ENCODE peak calls at places on chromosomes 1 and 21, in nine cellular contexts. R, I, L, M, N, D, S, T and Z are unnamed samples.

GRCh38 chr1:114458208-114458777 is 52.7 kb downstream of the TRIM33 start:
- DNase-seq in R (no peak), I (no peak), L (no peak), M (peak; percentile 71), N (no peak), D (no peak), S (no peak), T (no peak), Z (no peak)

GRCh38 chr1:10965621-10966226 is 46.7 kb upstream of the TARDBP start:
- DNase-seq in R (peak; percentile 50), I (no peak), L (no peak), M (peak; percentile 42), N (no peak), D (no peak), S (no peak), T (peak; percentile 58), Z (peak; percentile 86)

GRCh38 chr21:37367758-37368535 is 1.4 kb downstream of the DYRK1A start:
- DNase-seq in R (peak; percentile 44), I (peak; percentile 56), L (no peak), M (peak; percentile 52), N (no peak), D (peak; percentile 29), S (peak; percentile 75), T (peak; percentile 53), Z (peak; percentile 67)

GRCh38 chr1:190000365-190000872 is 477.2 kb downstream of the BRINP3 start:
- DNase-seq in R (no peak), I (no peak), L (no peak), M (no peak), N (no peak), D (no peak), S (no peak), T (no peak), Z (no peak)

GRCh38 chr1:109312246-109312645 is 5.4 kb upstream of the MYBPHL start:
- DNase-seq in R (no peak), I (no peak), L (no peak), M (no peak), N (no peak), D (no peak), S (no peak), T (no peak), Z (no peak)

GRCh38 chr1:19688041-19688842 is 23.6 kb downstream of the HTR6 start:
- DNase-seq in R (no peak), I (no peak), L (no peak), M (no peak), N (no peak), D (no peak), S (no peak), T (no peak), Z (no peak)

GRCh38 chr1:84272401-84272800 is 29.1 kb upstream of the SAMD13 start:
- DNase-seq in R (peak; percentile 77), I (no peak), L (no peak), M (no peak), N (no peak), D (no peak), S (no peak), T (no peak), Z (no peak)

GRCh38 chr1:106268070-106268469 is 788.4 kb upstream of the PRMT6 start:
- DNase-seq in R (no peak), I (no peak), L (no peak), M (peak; percentile 39), N (no peak), D (no peak), S (no peak), T (no peak), Z (no peak)

GRCh38 chr1:210792250-210792649 is 341.7 kb downstream of the KCNH1 start:
- DNase-seq in R (no peak), I (no peak), L (no peak), M (no peak), N (no peak), D (no peak), S (no peak), T (no peak), Z (no peak)

GRCh38 chr1:179774033-179774432 is 30.9 kb downstream of the FAM163A start:
- DNase-seq in R (no peak), I (no peak), L (no peak), M (no peak), N (no peak), D (no peak), S (no peak), T (no peak), Z (no peak)

GRCh38 chr1:37325509-37326437 is 148.6 kb upstream of the ZC3H12A start:
- DNase-seq in R (no peak), I (no peak), L (no peak), M (no peak), N (no peak), D (no peak), S (no peak), T (no peak), Z (no peak)

GRCh38 chr1:37325010-37325409 is 149.4 kb upstream of the ZC3H12A start:
- DNase-seq in R (no peak), I (no peak), L (no peak), M (no peak), N (no peak), D (no peak), S (no peak), T (no peak), Z (no peak)

GRCh38 chr1:37318490-37318889 is 155.9 kb upstream of the ZC3H12A start:
- DNase-seq in R (no peak), I (no peak), L (no peak), M (no peak), N (no peak), D (no peak), S (no peak), T (no peak), Z (no peak)

GRCh38 chr1:37319284-37319683 is 155.1 kb upstream of the ZC3H12A start:
- DNase-seq in R (no peak), I (no peak), L (no peak), M (no peak), N (no peak), D (no peak), S (no peak), T (no peak), Z (no peak)

DNA sequence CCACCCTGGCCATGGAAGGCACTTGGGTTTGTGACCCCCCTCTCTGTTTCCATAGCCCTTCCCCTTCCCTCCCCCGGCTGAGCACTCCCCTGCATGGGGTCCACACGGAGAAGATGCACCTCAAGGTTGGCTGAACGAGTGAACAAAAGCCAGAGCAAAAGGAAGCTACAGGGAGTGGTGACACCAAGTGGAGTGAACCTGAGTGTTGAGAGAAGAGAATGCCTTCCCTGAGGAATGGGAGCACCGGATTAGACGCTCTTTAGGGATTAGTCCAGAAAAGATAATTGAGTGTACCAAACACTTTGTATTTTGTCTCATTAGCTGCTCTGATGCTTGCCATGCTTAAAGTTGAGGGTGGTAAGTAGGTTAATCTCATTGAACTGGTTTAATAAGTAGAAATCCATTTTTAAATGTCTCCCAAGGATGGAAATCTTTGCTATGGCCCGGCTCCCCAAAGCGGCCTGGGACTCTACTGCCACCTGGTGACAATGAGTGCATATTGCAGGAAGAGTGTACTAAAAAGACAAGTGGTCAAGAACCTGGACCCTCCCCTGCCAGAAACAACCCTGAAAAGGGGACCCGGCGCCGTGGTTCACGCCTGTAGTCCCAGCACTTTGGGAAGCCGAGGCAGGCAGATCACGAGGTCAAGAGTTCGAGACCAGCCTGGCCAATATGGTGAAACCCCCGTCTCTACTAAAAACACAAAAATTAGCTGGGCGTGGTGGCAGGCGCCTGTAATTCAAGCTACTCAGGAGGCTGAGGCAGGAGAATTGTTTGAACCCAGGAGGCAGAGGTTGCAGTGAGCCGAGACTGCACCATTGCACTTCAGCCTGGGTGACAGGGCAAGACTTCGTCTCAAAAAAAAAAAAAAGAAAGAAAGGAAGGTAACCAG is 150.6 kb upstream of the ZC3H12A start:
- DNase-seq in R (no peak), I (peak; percentile 72), L (no peak), M (peak; percentile 29), N (no peak), D (no peak), S (no peak), T (no peak), Z (no peak)
- TF ChIP-seq CTCF in R (no peak), I (peak; percentile 59), L (peak; percentile 36), M (peak; percentile 62), N (peak; percentile 53), D (peak; percentile 72), S (peak; percentile 17), T (peak; percentile 87), Z (peak; percentile 51)

GRCh38 chr1:152623203-152623844 is 421 bp upstream of the LCE3A start:
- DNase-seq in R (no peak), I (peak; percentile 32), L (no peak), M (no peak), N (no peak), D (no peak), S (no peak), T (peak; percentile 44), Z (no peak)
- TF ChIP-seq CTCF in R (no peak), I (no peak), L (no peak), M (no peak), N (no peak), D (no peak), S (no peak), T (peak; percentile 64), Z (no peak)

DNA sequence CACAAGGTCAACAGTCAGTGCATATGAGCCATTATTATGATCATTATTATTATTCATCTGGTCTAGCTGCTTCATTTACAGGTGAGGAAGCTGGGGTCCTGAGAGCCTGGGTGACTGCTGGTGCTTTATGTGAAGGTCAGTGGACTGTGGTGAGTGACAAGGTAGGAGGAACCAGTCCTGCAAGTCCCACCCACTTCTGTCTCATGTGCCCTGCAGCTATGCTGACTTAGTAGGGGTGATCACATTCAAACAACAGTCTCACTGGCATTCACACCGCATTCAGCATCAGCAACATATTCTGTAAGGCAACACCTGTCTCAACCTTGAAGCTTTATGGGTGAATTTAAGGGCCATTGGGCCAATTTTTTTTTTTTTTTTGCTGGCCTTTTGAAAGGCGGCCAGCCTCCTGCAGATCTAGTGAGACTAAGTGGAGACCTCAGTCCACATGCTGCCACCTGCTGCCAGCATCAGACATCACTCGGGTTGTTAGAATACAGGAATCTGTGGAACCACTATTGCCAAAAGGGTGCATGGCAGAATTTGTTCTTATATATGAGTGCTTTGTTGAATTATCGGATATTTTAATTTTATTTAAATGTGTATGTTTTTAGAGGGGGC is 59.9 kb upstream of the CACNA1E start:
- DNase-seq in R (peak; percentile 38), I (peak; percentile 65), L (no peak), M (peak; percentile 46), N (peak; percentile 3), D (peak; percentile 33), S (peak; percentile 22), T (no peak), Z (no peak)
- TF ChIP-seq CTCF in R (no peak), I (peak; percentile 5), L (peak; percentile 39), M (peak; percentile 40), N (peak; percentile 48), D (peak; percentile 66), S (peak; percentile 27), T (peak; percentile 58), Z (peak; percentile 10)

DNA sequence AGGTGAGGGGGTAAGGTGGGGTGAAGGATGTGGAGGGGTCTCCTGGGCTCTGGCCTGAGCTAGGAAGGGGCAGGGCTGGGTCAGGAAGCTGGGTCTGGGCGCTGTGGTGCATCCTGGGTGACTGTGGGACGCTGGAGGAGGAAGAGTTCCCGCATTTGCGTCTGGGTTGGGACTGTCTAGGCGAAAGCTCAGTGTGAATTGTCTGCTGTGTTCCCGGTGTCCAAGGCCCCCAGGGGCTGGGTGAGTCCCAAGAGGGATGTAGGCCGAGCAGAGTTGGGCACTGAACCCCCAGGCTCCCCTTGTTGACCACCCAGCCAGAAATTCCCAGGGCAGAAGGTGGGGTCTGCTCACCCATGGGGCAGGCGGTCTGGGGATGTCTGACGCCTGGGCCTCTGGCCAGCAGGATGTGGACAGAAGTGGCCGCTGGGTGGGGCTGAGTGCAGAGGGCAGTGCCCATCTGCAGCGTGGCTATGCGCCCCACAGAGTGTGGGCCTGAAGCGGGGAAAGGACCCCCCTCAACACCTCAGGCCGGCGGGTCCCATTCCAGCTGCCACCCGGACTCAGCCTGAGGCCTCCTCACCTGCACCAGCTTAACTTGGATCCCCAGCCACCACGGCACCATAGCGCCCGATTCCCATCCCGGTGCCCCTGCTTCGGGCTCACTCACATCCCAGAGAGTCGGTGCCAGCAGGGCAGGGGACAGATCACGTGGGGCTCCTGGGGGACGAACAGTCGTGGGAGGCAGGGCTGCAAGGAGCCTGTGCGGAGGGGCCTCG is 36.9 kb upstream of the POFUT2 start:
- DNase-seq in R (no peak), I (no peak), L (no peak), M (no peak), N (no peak), D (no peak), S (no peak), T (no peak), Z (peak; percentile 36)
- TF ChIP-seq CTCF in R (no peak), I (no peak), L (peak; percentile 13), M (no peak), N (no peak), D (no peak), S (no peak), T (no peak), Z (peak; percentile 14)